ENCODE peak calls at places on chromosome 6, in six cellular contexts. Q is Calu3; L is SK-N-MC; B is stimulated activated CD4-positive, alpha-beta T cell treated with anti-CD3 and anti-CD28 coated beads, Interleukin-15, amount 100 ng/mL, for 1 hour; H is glomerular endothelial cell; K is PC-3. V is an unnamed sample.
A peak's percentile ranks its signal among the peaks of the same experiment; 100 is the strongest.

GRCh38 chr6:31293343-31293742 is 21.5 kb upstream of the HLA-C start:
- DNase-seq in H (no peak), B (no peak), L (no peak), K (peak; percentile 61), Q (peak; percentile 36), V (peak; percentile 57)

GRCh38 chr6:97726378-97726777 is 443.4 kb upstream of the MMS22L start:
- DNase-seq in H (no peak), K (peak; percentile 2), L (no peak), B (no peak), Q (no peak), V (peak; percentile 28)

GRCh38 chr6:38404355-38404754 is 235.4 kb downstream of the BTBD9 start:
- DNase-seq in Q (no peak), B (no peak), H (no peak), L (no peak), K (no peak), V (peak; percentile 32)

GRCh38 chr6:128079026-128079425 is 178.2 kb upstream of the THEMIS start:
- DNase-seq in Q (no peak), L (no peak), H (no peak), B (no peak), K (no peak), V (no peak)

GRCh38 chr6:28161410-28162079 is 19.9 kb downstream of the ZKSCAN8 start:
- DNase-seq in H (no peak), L (no peak), K (no peak), B (peak; percentile 44), Q (peak; percentile 56), V (peak; percentile 78)

GRCh38 chr6:88584581-88584980 is 378.8 kb downstream of the RNGTT start:
- DNase-seq in B (no peak), L (no peak), K (no peak), Q (no peak), H (no peak), V (no peak)

GRCh38 chr6:167762259-167762962 is 64.3 kb upstream of the AFDN start:
- DNase-seq in H (no peak), K (peak; percentile 22), L (no peak), B (no peak), Q (no peak), V (no peak)

GRCh38 chr6:156953478-156954146 is 176.4 kb downstream of the ARID1B start:
- DNase-seq in H (peak; percentile 74), B (no peak), L (peak; percentile 93), Q (peak; percentile 73), K (peak; percentile 89), V (peak; percentile 95)

GRCh38 chr6:132877003-132877402 is 62.6 kb downstream of the RPS12 start:
- DNase-seq in Q (no peak), B (no peak), L (no peak), H (no peak), K (no peak), V (no peak)

GRCh38 chr6:112225691-112226090 is 28.7 kb downstream of the LAMA4 start:
- DNase-seq in B (no peak), L (no peak), H (no peak), K (no peak), Q (no peak), V (no peak)

GRCh38 chr6:14091329-14091978 is 26.1 kb upstream of the CD83 start:
- DNase-seq in L (no peak), K (no peak), B (no peak), H (no peak), Q (no peak), V (no peak)

GRCh38 chr6:8415305-8415704 is 20.0 kb downstream of the SLC35B3 start:
- DNase-seq in L (no peak), K (no peak), H (no peak), Q (no peak), B (no peak), V (no peak)

GRCh38 chr6:56729719-56730118 is 87.0 kb upstream of the DST start:
- DNase-seq in K (peak; percentile 79), H (no peak), L (no peak), Q (no peak), B (no peak), V (peak; percentile 52)

GRCh38 chr6:49406241-49406970 is 56.6 kb downstream of the MMUT start:
- DNase-seq in H (no peak), Q (no peak), B (no peak), K (peak; percentile 8), L (no peak), V (peak; percentile 23)

GRCh38 chr6:9942131-9942530 is 472.7 kb downstream of the TFAP2A start:
- DNase-seq in H (no peak), L (no peak), Q (no peak), B (no peak), K (no peak), V (no peak)

GRCh38 chr6:2124260-2124709 is 121.1 kb downstream of the GMDS start:
- DNase-seq in H (peak; percentile 89), L (no peak), K (no peak), B (no peak), Q (no peak), V (peak; percentile 26)

GRCh38 chr6:74946961-74947360 is 258.9 kb downstream of the COL12A1 start:
- DNase-seq in H (no peak), L (no peak), B (no peak), K (peak; percentile 74), Q (no peak), V (peak; percentile 73)

GRCh38 chr6:144434308-144434990 is 149.3 kb downstream of the UTRN start:
- DNase-seq in B (no peak), K (peak; percentile 70), Q (peak; percentile 3), H (peak; percentile 78), L (no peak), V (peak; percentile 78)

GRCh38 chr6:32774428-32774827 is 11.1 kb upstream of the HLA-DQB2 start:
- DNase-seq in B (no peak), K (no peak), H (no peak), L (no peak), Q (no peak), V (peak; percentile 59)

GRCh38 chr6:52399511-52400315 is 20.4 kb upstream of the EFHC1 start:
- DNase-seq in H (no peak), Q (peak; percentile 45), K (peak; percentile 72), L (no peak), B (no peak), V (peak; percentile 69)

GRCh38 chr6:129513471-129513870 is 196.5 kb downstream of the ARHGAP18 start:
- DNase-seq in H (no peak), Q (no peak), K (no peak), B (no peak), L (no peak), V (no peak)

GRCh38 chr6:169912266-169913095 is 161.1 kb downstream of the ERMARD start:
- DNase-seq in H (no peak), B (no peak), Q (no peak), L (no peak), K (no peak), V (peak; percentile 5)